ENCODE peak calls at places on chromosomes 16 and 17, in five cellular contexts. G is stromal cell of bone marrow; J is effector memory CD8-positive, alpha-beta T cell; I is EH; D is heart right ventricle. A is an unnamed sample.

GRCh38 chr16:89827383-89828198 is 684 bp upstream of the SPIRE2 start:
- DNase-seq in I (peak), D (peak), J (no peak), G (no peak), A (peak)

GRCh38 chr17:77437017-77437416 is 296.2 kb downstream of the SEC14L1 start:
- DNase-seq in I (peak), G (no peak), D (peak), J (no peak), A (no peak)

GRCh38 chr16:57268804-57269800 is 15.4 kb downstream of the PLLP start:
- DNase-seq in D (peak), G (no peak), J (no peak), I (no peak), A (peak)

GRCh38 chr17:3475812-3476686 is at the start of gene ASPA:
- DNase-seq in I (peak), D (no peak), G (no peak), J (no peak), A (no peak)

GRCh38 chr16:17335826-17336492 is 134.8 kb downstream of the XYLT1 start:
- DNase-seq in G (no peak), I (no peak), D (no peak), J (no peak), A (no peak)

GRCh38 chr16:51880776-51881175 is 666.2 kb downstream of the TOX3 start:
- DNase-seq in G (peak), D (no peak), I (peak), J (no peak), A (no peak)

GRCh38 chr17:80621335-80622169 is 76.9 kb downstream of the RPTOR start:
- DNase-seq in D (no peak), I (no peak), G (no peak), J (no peak), A (no peak)

GRCh38 chr17:2982854-2983636 is 80.4 kb downstream of the OR1D5 start:
- DNase-seq in G (peak), J (no peak), I (peak), D (peak), A (peak)

GRCh38 chr17:39769974-39770587 is 32.3 kb downstream of the GRB7 start:
- DNase-seq in J (peak), D (no peak), I (peak), G (no peak), A (no peak)

GRCh38 chr16:86566601-86566965 is at the start of gene FOXC2:
- DNase-seq in G (peak), I (peak), J (no peak), D (peak), A (peak)

GRCh38 chr16:68090109-68090508 is 4.9 kb downstream of the NFATC3 start:
- DNase-seq in G (no peak), I (no peak), J (no peak), D (no peak), A (no peak)

GRCh38 chr16:72794986-72795385 is 252.9 kb downstream of the ZFHX3 start:
- DNase-seq in G (no peak), I (no peak), J (no peak), D (no peak), A (peak)

GRCh38 chr17:17698371-17698770 is 17.1 kb downstream of the RAI1 start:
- DNase-seq in I (no peak), J (no peak), D (no peak), G (no peak), A (peak)

GRCh38 chr16:10136916-10137315 is 45.3 kb downstream of the GRIN2A start:
- DNase-seq in I (no peak), D (no peak), J (no peak), G (no peak), A (no peak)